ENCODE peak calls at places on chromosomes 6 and 20, in seven cellular contexts. M is GM12878, B is HepG2, I is K562, E is SK-N-SH, H is GM12892, C is H1. S is an unnamed sample.

GRCh38 chr6:18349350-18349749 is 37.8 kb upstream of the RNF144B start:
- DNase-seq in E (no peak), M (no peak), C (no peak), I (no peak), H (no peak), B (no peak), S (no peak)

GRCh38 chr6:105740946-105741605 is 338.2 kb upstream of the PREP start:
- DNase-seq in B (no peak), I (no peak), M (no peak), C (no peak), H (no peak), E (no peak), S (no peak)

GRCh38 chr6:67615796-67616195 is 1019.3 kb upstream of the ADGRB3 start:
- DNase-seq in I (no peak), C (no peak), E (no peak), B (no peak), H (no peak), M (no peak), S (no peak)

GRCh38 chr20:4573564-4574355 is 147.9 kb upstream of the PRND start:
- DNase-seq in C (no peak), E (no peak), H (no peak), I (no peak), M (no peak), B (no peak), S (no peak)

GRCh38 chr6:72031471-72031870 is 145.1 kb downstream of the RIMS1 start:
- DNase-seq in C (no peak), H (no peak), M (no peak), I (no peak), B (no peak), E (no peak), S (no peak)

GRCh38 chr6:291697-292505 is at the start of gene DUSP22:
- DNase-seq in B (peak), E (peak), H (peak), I (peak), M (peak), C (peak), S (peak)

GRCh38 chr6:71489736-71490135 is 201.1 kb downstream of the OGFRL1 start:
- DNase-seq in M (no peak), I (no peak), B (peak), H (no peak), E (no peak), C (no peak), S (no peak)

GRCh38 chr20:38127920-38128528 is 37.0 kb downstream of the TGM2 start:
- DNase-seq in B (no peak), M (no peak), C (no peak), E (no peak), H (no peak), I (no peak), S (no peak)

GRCh38 chr6:28816909-28817807 is 106.6 kb downstream of the TRIM27 start:
- DNase-seq in I (peak), H (no peak), B (peak), E (no peak), C (peak), M (no peak), S (peak)

GRCh38 chr6:452301-453067 is 60.9 kb downstream of the IRF4 start:
- DNase-seq in I (no peak), B (no peak), H (no peak), E (no peak), C (peak), M (no peak), S (no peak)

GRCh38 chr6:135351635-135352034 is 145.9 kb downstream of the AHI1 start:
- DNase-seq in B (no peak), M (no peak), H (no peak), E (no peak), C (no peak), I (no peak), S (no peak)

GRCh38 chr6:135346747-135347146 is 150.8 kb downstream of the AHI1 start:
- DNase-seq in H (no peak), I (no peak), C (no peak), M (no peak), B (no peak), E (peak), S (no peak)

GRCh38 chr6:135344526-135344925 is 153.0 kb downstream of the AHI1 start:
- DNase-seq in E (no peak), I (no peak), B (no peak), M (no peak), H (no peak), C (no peak), S (no peak)

GRCh38 chr6:135353113-135353512 is 144.4 kb downstream of the AHI1 start:
- DNase-seq in E (no peak), I (no peak), M (no peak), B (no peak), H (no peak), C (no peak), S (no peak)

DNA sequence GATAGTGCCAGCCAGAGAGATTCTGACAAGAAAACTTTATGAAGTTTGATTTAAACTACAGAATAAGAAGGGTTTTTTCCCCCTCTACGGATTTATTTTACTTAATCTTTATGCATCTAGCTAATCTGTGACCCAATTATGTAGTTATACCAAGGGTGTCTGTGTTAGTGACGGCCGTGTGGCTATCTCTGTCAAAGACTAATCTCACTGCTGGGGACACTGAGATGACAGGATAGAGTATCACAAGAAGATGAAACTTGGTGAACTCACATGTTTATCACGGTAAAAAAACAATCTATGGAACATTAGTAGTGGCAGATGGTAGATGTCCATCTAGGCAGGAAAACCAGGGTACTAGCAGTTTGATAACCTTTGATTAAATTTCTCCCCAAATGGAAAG is 149.7 kb downstream of the AHI1 start:
- DNase-seq in M (no peak), B (no peak), C (no peak), I (no peak), E (peak), H (no peak), S (no peak)
- TF ChIP-seq TAF1 in M (no peak), B (no peak), C (no peak), I (no peak), E (no peak), H (no peak), S (no peak)

DNA sequence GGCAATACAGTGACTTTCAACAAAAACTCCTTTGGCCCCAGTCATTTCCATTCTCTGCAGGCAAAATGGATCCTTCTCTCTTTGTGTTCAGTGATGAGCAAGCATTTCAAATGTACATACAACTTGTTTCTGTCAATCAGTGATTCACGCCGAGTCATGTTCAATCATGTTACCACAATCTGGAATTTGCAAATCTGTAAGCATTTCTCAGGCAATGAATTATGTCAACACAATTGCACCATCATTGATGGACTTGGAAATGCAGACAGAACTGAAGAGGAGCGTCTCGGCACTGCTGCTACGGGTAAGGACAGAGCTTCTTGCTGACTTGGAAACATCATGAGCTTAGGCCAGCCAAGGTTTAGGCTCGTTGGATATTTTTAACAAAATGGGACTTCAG is 132.8 kb upstream of the AGPAT4 start:
- DNase-seq in E (no peak), M (no peak), C (no peak), B (no peak), I (no peak), H (no peak), S (no peak)
- TF ChIP-seq TAF1 in E (no peak), M (no peak), C (no peak), B (no peak), I (no peak), H (no peak), S (no peak)

DNA sequence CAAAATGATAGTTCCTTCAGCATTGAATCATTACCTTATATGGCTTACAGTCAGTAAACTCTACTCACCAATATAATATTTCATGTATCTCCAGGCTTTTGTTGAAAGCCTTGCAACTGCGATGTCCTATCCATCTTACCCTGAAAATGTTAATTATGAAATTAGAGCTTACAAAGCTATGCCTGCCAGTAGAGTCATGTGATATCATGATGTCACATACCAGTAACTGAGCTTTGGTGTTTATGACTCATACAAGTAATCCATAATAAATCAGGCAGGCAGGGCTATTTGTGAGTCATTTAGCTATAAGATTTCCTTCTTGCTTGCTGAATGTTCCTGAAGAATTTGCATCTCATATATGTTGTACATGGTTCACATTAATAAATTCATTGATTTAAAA is 44.9 kb upstream of the FAM83B start:
- DNase-seq in C (no peak), I (no peak), B (no peak), M (no peak), E (no peak), H (no peak), S (no peak)
- TF ChIP-seq TAF1 in C (no peak), I (no peak), B (no peak), M (no peak), E (no peak), H (no peak), S (no peak)

GRCh38 chr20:9306521-9306920 is 207.9 kb upstream of the LAMP5 start:
- DNase-seq in H (no peak), M (no peak), C (no peak), I (no peak), E (no peak), B (peak), S (no peak)
- TF ChIP-seq TAF1 in H (no peak), M (no peak), C (no peak), I (no peak), E (no peak), B (no peak), S (no peak)

DNA sequence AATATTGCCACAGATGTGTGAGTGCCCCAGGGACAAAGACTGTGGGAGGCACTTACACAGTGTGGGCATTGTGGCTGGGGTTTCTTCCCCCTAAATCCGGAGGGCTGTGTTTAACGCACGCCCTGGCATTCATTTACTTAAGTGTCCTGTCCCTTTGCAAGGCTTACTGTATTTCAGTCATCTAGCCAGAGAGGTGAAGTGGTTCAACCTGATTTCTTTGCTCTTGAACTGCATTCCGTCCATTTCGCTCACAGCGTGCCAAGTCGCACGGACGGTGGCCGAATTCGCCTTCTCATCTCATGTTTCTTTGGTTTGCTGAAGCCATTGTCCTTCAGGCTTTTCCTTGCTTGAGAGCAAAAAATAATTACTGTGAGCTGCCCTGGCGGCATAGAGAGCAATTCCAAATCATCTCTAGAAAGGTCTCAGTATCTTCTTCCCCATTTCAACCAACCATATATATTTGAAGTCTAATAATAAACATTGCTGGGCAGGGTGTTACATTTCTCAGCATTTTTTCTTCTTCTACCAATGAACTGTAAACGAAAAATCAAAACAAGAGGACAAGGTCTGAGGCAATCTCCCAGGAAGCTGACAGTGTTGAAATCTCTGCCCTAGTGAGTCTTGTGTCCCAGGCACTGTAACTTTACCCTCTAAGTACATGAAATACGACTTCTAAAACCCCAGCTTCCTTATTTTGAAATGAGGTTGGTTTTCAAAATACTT is 16.9 kb downstream of the SYTL3 start:
- DNase-seq in M (no peak), C (no peak), H (no peak), E (no peak), I (no peak), B (no peak), S (no peak)
- TF ChIP-seq TAF1 in M (no peak), C (no peak), H (no peak), E (no peak), I (no peak), B (no peak), S (no peak)

GRCh38 chr20:62378215-62378614 is 8.7 kb upstream of the RPS21 start:
- DNase-seq in I (no peak), M (no peak), E (no peak), H (no peak), B (no peak), C (no peak), S (no peak)
- TF ChIP-seq TAF1 in I (no peak), M (no peak), E (no peak), H (no peak), B (no peak), C (no peak), S (no peak)

GRCh38 chr6:166538297-166539010 is 48.0 kb downstream of the RAMACL start:
- DNase-seq in C (no peak), H (no peak), M (no peak), B (no peak), I (no peak), E (no peak), S (no peak)

GRCh38 chr6:166542580-166542912 is 43.9 kb downstream of the RAMACL start:
- DNase-seq in M (no peak), I (no peak), C (no peak), B (no peak), E (no peak), H (no peak), S (no peak)

GRCh38 chr6:166541876-166542579 is 44.5 kb downstream of the RAMACL start:
- DNase-seq in H (no peak), B (no peak), I (no peak), C (no peak), M (no peak), E (peak), S (peak)

GRCh38 chr6:166541366-166541765 is 45.1 kb downstream of the RAMACL start:
- DNase-seq in E (no peak), B (no peak), M (no peak), H (no peak), C (no peak), I (no peak), S (no peak)

GRCh38 chr6:166540631-166541331 is 45.7 kb downstream of the RAMACL start:
- DNase-seq in I (peak), C (no peak), B (no peak), M (peak), H (peak), E (no peak), S (peak)
- TF ChIP-seq TAF1 in I (no peak), C (no peak), B (no peak), M (no peak), H (no peak), E (no peak), S (no peak)